ENCODE peak calls at places on chromosomes 11 and 22, in nine cellular contexts. F is GM12891; I is HT-29; Q is nephron progenitor cell; W is skeletal muscle cell; Y is B cell; R is A172; H is stimulated activated CD4-positive, alpha-beta T cell treated with anti-CD3 and anti-CD28 coated beads, TNF-alpha, amount 100 ng/mL, for 4 hours; V is CD4-positive, CD25-positive, alpha-beta regulatory T cell. U is an unnamed sample.

GRCh38 chr11:66070604-66071325 is 693 bp downstream of the PACS1 start:
- DNase-seq in F (no peak), I (peak), Q (peak), W (no peak), Y (peak), R (no peak), H (no peak), V (no peak), U (peak)

GRCh38 chr11:103730151-103730940 is 306.1 kb upstream of the DDI1 start:
- DNase-seq in F (no peak), I (no peak), Q (no peak), W (no peak), Y (no peak), R (peak), H (no peak), V (no peak), U (no peak)

GRCh38 chr11:96213500-96213899 is 129.5 kb downstream of the MAML2 start:
- DNase-seq in F (no peak), I (no peak), Q (no peak), W (peak), Y (no peak), R (peak), H (no peak), V (no peak), U (no peak)

GRCh38 chr11:34027516-34028406 is 23.8 kb upstream of the CAPRIN1 start:
- DNase-seq in F (no peak), I (peak), Q (no peak), W (no peak), Y (no peak), R (no peak), H (no peak), V (no peak), U (no peak)

GRCh38 chr11:28674432-28675076 is 566.4 kb downstream of the METTL15 start:
- DNase-seq in F (no peak), I (peak), Q (peak), W (peak), Y (no peak), R (peak), H (no peak), V (no peak), U (peak)

GRCh38 chr22:46657996-46658947 is 38.1 kb downstream of the GRAMD4 start:
- DNase-seq in F (no peak), I (no peak), Q (no peak), W (no peak), Y (no peak), R (no peak), H (no peak), V (no peak), U (no peak)

GRCh38 chr11:111986589-111986988 is 38.6 kb upstream of the DLAT start:
- DNase-seq in F (no peak), I (no peak), Q (no peak), W (no peak), Y (no peak), R (no peak), H (no peak), V (no peak), U (no peak)

GRCh38 chr11:57414612-57415212 is 12.2 kb downstream of the SLC43A3 start:
- DNase-seq in F (no peak), I (no peak), Q (no peak), W (no peak), Y (no peak), R (no peak), H (no peak), V (no peak), U (no peak)

GRCh38 chr11:12687740-12688139 is 13.5 kb downstream of the TEAD1 start:
- DNase-seq in F (no peak), I (peak), Q (no peak), W (no peak), Y (no peak), R (no peak), H (no peak), V (no peak), U (no peak)

GRCh38 chr11:133835258-133836075 is 9.8 kb downstream of the SPATA19 start:
- DNase-seq in F (peak), I (peak), Q (peak), W (peak), Y (no peak), R (peak), H (no peak), V (peak), U (peak)

GRCh38 chr11:8809185-8809584 is 101.8 kb upstream of the AKIP1 start:
- DNase-seq in F (no peak), I (peak), Q (no peak), W (no peak), Y (no peak), R (no peak), H (no peak), V (no peak), U (no peak)

GRCh38 chr11:125123947-125124633 is 12.7 kb upstream of the TMEM218 start:
- DNase-seq in F (no peak), I (peak), Q (peak), W (no peak), Y (peak), R (peak), H (no peak), V (peak), U (peak)

GRCh38 chr22:24418786-24419479 is 8.5 kb upstream of the ADORA2A start:
- DNase-seq in F (no peak), I (no peak), Q (no peak), W (no peak), Y (no peak), R (no peak), H (no peak), V (no peak), U (no peak)

GRCh38 chr11:74288161-74288560 is 23.3 kb downstream of the P4HA3 start:
- DNase-seq in F (no peak), I (no peak), Q (no peak), W (peak), Y (no peak), R (peak), H (no peak), V (no peak), U (peak)

GRCh38 chr11:104332110-104332509 is 168.2 kb upstream of the PDGFD start:
- DNase-seq in F (no peak), I (peak), Q (peak), W (no peak), Y (no peak), R (no peak), H (no peak), V (no peak), U (no peak)

GRCh38 chr11:131694526-131695424 is 324.4 kb downstream of the NTM start:
- DNase-seq in F (peak), I (peak), Q (peak), W (peak), Y (peak), R (peak), H (no peak), V (peak), U (peak)

GRCh38 chr11:78782725-78783124 is 208.1 kb upstream of the NARS2 start:
- DNase-seq in F (no peak), I (no peak), Q (no peak), W (no peak), Y (no peak), R (no peak), H (no peak), V (no peak), U (no peak)

GRCh38 chr22:45632791-45633515 is 38.7 kb upstream of the ATXN10 start:
- DNase-seq in F (no peak), I (peak), Q (peak), W (no peak), Y (no peak), R (no peak), H (no peak), V (no peak), U (no peak)

GRCh38 chr11:3840289-3840869 is 380 bp downstream of the RHOG start:
- DNase-seq in F (no peak), I (peak), Q (peak), W (no peak), Y (no peak), R (no peak), H (no peak), V (peak), U (peak)

GRCh38 chr11:1224109-1224485 is 1.2 kb downstream of the MUC5B start:
- DNase-seq in F (no peak), I (no peak), Q (no peak), W (no peak), Y (no peak), R (no peak), H (no peak), V (no peak), U (no peak)

GRCh38 chr22:32932176-32932575 is 126.0 kb downstream of the SYN3 start:
- DNase-seq in F (no peak), I (no peak), Q (no peak), W (peak), Y (no peak), R (no peak), H (no peak), V (no peak), U (peak)

GRCh38 chr11:117442049-117442868 is 114.6 kb downstream of the CEP164 start:
- DNase-seq in F (no peak), I (no peak), Q (no peak), W (no peak), Y (no peak), R (no peak), H (no peak), V (no peak), U (no peak)

GRCh38 chr11:65435981-65436411 is 13.4 kb downstream of the NEAT1 start:
- DNase-seq in F (no peak), I (no peak), Q (no peak), W (no peak), Y (no peak), R (peak), H (no peak), V (peak), U (no peak)

GRCh38 chr11:114273890-114274635 is 22.1 kb upstream of the NNMT start:
- DNase-seq in F (no peak), I (no peak), Q (no peak), W (no peak), Y (no peak), R (no peak), H (no peak), V (no peak), U (no peak)

GRCh38 chr11:70142171-70142875 is 60.8 kb upstream of the FADD start:
- DNase-seq in F (no peak), I (peak), Q (no peak), W (no peak), Y (no peak), R (peak), H (no peak), V (no peak), U (no peak)

GRCh38 chr11:57277845-57278720 is 41.0 kb upstream of the APLNR start:
- DNase-seq in F (peak), I (peak), Q (peak), W (no peak), Y (no peak), R (peak), H (no peak), V (peak), U (peak)

GRCh38 chr11:67404515-67405195 is 772 bp downstream of the TBC1D10C start:
- DNase-seq in F (no peak), I (no peak), Q (no peak), W (no peak), Y (no peak), R (no peak), H (no peak), V (peak), U (peak)

GRCh38 chr11:73752216-73752867 is 8.5 kb downstream of the RAB6A start:
- DNase-seq in F (no peak), I (no peak), Q (no peak), W (no peak), Y (no peak), R (no peak), H (no peak), V (no peak), U (no peak)

GRCh38 chr11:105489431-105489830 is 120.4 kb upstream of the GRIA4 start:
- DNase-seq in F (no peak), I (no peak), Q (peak), W (no peak), Y (no peak), R (no peak), H (no peak), V (no peak), U (no peak)

GRCh38 chr11:10666556-10666955 is 27.0 kb downstream of the IRAG1 start:
- DNase-seq in F (no peak), I (peak), Q (no peak), W (no peak), Y (no peak), R (no peak), H (no peak), V (no peak), U (no peak)

U was measured in activated naive CD4-positive, alpha-beta T cell treated with anti-CD3 and anti-CD28 coated beads for 36 hours.